ENCODE peak calls at places on chromosomes 5 and 9, in five cellular contexts. G is lower lobe of right lung, F is HCT116, U is mesendoderm, T is NB4. A is an unnamed sample.

GRCh38 chr5:77863181-77863580 is 87.0 kb upstream of the TBCA start:
- DNase-seq in G (no peak), F (no peak), U (no peak), T (no peak), A (peak)

GRCh38 chr5:32027717-32028321 is 146.3 kb downstream of the GOLPH3 start:
- DNase-seq in G (no peak), F (peak), U (peak), T (peak), A (peak)

GRCh38 chr9:131203438-131204219 is 72.7 kb downstream of the FAM78A start:
- DNase-seq in G (no peak), F (no peak), U (peak), T (peak), A (no peak)

GRCh38 chr5:11863920-11864319 is 40.3 kb downstream of the CTNND2 start:
- DNase-seq in G (no peak), F (no peak), U (no peak), T (no peak), A (no peak)

GRCh38 chr5:110726249-110727024 is at the start of gene TMEM232:
- DNase-seq in G (peak), F (no peak), U (peak), T (no peak), A (peak)

GRCh38 chr9:16417101-16417500 is 453.4 kb downstream of the BNC2 start:
- DNase-seq in G (no peak), F (no peak), U (no peak), T (peak), A (peak)

GRCh38 chr9:70553718-70554673 is 139.5 kb upstream of the KLF9 start:
- DNase-seq in G (peak), F (no peak), U (peak), T (no peak), A (no peak)

GRCh38 chr9:19313573-19313972 is 66.5 kb downstream of the RPS6 start:
- DNase-seq in G (no peak), F (no peak), U (no peak), T (no peak), A (no peak)

GRCh38 chr9:125746774-125747052 is 460 bp upstream of the PBX3 start:
- DNase-seq in G (no peak), F (no peak), U (no peak), T (no peak), A (no peak)

GRCh38 chr9:5493597-5494511 is 16.5 kb upstream of the PDCD1LG2 start:
- DNase-seq in G (peak), F (no peak), U (no peak), T (peak), A (peak)

DNA sequence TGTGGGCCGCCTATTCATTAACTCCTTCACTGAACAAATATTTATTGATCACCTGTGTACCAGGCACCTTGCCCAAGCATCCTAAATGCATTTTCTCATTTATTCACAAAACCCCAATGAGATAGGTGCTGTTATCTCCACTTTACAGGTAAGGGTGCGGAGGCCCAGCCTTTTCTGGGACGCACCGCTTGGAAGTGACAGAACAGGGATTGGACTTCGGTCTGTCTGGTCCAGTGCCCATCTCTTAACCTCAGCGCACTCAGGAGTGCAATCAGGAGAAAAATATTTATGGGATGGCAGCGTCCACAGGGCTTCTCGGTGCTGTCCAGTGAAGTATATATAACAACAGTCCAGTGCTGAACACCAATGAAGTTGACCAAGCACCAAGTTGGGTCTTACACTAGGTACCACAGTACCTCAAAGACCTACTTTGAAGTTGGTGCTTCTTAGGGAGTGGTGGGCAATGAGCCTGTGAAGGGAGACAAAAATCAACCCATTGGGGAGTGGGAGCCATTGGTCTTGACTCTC is 18.9 kb upstream of the GARNL3 start:
- DNase-seq in G (no peak), F (no peak), U (no peak), T (no peak), A (no peak)
- H3K4me3 ChIP-seq in G (peak), F (no peak), U (peak), T (peak), A (peak)

DNA sequence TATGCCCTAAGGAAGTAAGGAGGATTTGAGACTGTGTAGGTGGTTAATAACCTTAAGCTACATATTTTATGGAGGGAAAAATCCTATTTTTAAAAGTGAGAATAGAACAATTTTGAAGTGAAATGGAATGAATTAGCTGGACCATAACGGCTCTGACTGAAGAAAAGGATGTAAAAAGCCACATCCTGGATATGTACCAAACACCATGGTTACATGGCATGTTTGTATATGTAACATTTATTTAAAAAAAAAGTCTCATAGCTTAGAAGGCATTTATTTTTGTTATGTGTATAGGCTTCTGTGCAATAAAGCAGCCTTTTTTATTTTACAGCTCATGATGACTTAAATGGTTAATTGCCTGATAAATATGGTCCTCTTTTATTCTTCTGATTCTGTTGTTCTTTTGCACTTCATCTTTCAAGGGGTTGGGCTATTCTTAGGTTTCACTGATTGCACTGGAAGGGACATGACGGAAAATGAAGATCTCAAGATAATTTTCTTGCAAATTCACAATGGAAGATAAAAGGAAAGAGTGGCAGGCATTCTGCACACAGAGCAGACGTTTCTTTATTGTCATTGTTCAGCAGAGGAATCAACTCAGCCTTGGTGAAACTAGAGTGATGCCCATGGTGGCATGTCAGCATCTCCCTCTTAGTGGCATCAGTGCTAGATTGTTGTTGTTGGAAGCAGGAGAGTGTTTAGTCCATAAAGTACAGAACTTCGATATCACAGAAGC is 63.1 kb downstream of the DOCK8 start:
- DNase-seq in G (no peak), F (no peak), U (no peak), T (no peak), A (no peak)
- H3K4me3 ChIP-seq in G (no peak), F (no peak), U (no peak), T (no peak), A (no peak)

DNA sequence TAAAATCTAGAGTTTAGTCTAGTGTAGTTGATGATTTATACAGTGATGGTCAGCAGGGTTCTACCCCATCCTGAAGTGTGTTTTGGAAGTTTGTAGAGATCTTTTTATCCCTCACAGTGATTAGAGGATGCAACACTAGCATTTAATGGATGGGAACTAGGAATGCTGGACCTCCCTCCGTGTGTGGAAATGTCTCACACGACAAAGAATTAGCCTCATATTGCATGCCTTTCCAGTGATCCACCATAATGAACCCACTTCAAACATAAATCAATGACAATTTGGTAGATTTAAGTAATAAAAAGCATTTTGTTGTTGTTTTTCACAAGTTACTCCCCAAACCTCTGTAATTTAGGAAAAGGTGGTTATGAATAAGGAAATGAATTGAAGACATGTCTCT is 82.5 kb upstream of the LMNB1 start:
- DNase-seq in G (no peak), F (no peak), U (no peak), T (no peak), A (no peak)
- H3K4me3 ChIP-seq in G (no peak), F (no peak), U (no peak), T (no peak), A (no peak)

GRCh38 chr5:138289296-138289695 is 14.9 kb upstream of the GFRA3 start:
- DNase-seq in G (no peak), F (no peak), U (no peak), T (no peak), A (no peak)
- H3K4me3 ChIP-seq in G (no peak), F (no peak), U (no peak), T (no peak), A (no peak)

DNA sequence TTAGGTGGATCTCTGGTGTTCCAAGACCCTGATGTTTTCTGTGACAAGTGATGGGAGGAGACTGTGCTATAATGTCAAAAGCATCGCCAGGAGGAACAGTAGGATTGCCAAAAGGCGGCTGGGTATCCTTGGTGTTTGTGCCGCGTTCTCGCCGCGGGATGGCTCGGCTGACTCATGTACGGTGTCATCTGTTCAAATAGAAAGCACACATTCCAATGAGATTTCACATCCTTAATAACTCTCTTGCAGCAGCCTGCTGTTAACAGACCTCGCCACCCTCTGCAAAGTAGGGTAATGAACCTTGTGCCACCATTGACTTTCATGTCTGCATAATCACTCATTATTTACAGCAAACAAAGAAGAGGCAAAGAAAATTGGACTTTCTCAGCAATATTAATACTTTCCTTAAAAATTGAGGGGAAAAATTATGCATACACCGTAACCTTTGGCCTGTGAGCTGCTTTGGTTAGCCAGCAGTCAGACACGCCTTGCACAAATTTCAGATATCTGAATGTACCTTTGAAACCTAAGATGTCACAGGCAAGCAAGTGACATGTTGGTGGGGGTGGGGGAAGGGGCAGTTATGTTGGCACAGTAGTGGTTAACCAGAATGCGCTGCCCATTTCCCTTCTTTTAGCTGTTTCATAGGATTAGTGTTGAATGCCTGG is 289.4 kb downstream of the EFNA5 start:
- DNase-seq in G (no peak), F (peak), U (no peak), T (no peak), A (no peak)
- H3K4me3 ChIP-seq in G (no peak), F (peak), U (no peak), T (no peak), A (no peak)

GRCh38 chr5:107153304-107153703 is 517.4 kb downstream of the EFNA5 start:
- DNase-seq in G (no peak), F (no peak), U (no peak), T (no peak), A (no peak)

GRCh38 chr5:107149243-107149642 is 521.5 kb downstream of the EFNA5 start:
- DNase-seq in G (no peak), F (no peak), U (no peak), T (no peak), A (no peak)

GRCh38 chr5:107147584-107147983 is 523.2 kb downstream of the EFNA5 start:
- DNase-seq in G (no peak), F (no peak), U (no peak), T (no peak), A (no peak)
- H3K4me3 ChIP-seq in G (no peak), F (no peak), U (no peak), T (no peak), A (no peak)

DNA sequence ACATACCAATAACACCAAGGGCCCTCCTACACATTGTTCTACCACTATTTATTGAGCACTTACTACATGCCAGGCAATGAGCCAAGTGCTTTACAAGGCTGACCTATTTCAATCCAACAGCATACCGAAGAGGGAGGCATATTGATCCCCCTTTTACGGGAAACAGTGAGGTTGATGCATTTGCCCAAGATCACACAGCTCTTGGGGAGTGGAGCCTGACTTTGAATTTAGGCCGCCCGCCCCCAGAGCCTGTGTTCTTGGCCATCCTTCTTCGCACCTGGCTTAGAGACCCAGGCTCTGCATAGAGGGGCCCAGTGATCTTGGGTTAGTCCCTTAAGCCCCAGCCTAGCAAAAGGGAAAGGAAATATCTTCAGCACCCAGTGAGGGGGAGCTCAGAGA is 158.1 kb upstream of the IER5L start:
- DNase-seq in G (no peak), F (no peak), U (peak), T (no peak), A (no peak)
- H3K4me3 ChIP-seq in G (peak), F (no peak), U (no peak), T (no peak), A (no peak)

GRCh38 chr9:21991039-21991959 is 2.9 kb downstream of the CDKN2A start:
- DNase-seq in G (no peak), F (no peak), U (no peak), T (no peak), A (no peak)

GRCh38 chr9:21988056-21988990 is 5.9 kb downstream of the CDKN2A start:
- DNase-seq in G (no peak), F (no peak), U (no peak), T (no peak), A (no peak)

GRCh38 chr9:21985964-21986667 is 8.1 kb downstream of the CDKN2A start:
- DNase-seq in G (no peak), F (no peak), U (no peak), T (no peak), A (no peak)

GRCh38 chr9:21993007-21993406 is 1.2 kb downstream of the CDKN2A start:
- DNase-seq in G (no peak), F (no peak), U (no peak), T (no peak), A (no peak)

DNA sequence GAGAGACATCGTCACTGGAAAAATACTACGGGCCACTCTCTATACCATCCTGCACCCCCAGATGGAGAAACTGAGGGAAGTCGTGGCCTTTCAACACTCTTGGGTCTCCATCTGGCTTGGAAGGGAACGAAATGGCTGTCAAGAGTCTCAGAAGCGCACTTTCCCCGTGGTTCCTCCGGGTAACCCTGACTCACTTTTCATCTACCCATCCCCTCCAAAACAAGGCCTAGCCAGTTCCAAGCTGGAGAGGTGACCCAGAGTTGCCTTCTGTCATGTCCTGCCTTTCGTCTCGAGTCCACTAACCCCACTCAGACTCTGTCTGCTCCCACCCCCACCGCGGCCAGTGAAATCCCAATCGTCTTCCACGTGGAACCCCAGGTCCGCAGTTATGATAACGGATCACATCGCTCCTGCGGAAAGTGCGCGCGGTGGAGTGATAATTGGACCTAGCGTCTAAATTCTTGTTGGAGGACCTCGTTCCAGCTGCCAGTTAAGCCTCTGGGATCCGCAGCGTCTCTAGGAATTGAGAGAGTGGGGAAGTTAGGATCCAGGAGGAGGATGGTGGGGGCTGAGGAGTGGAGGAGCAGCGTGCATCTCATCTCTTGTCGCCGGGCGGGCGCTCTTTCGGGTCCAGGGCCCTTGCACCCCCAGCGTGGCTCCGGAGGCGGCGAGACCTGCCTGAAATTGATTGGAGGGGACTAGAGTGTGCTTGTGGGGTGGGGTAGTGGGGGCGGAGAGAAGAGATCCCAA is 4.6 kb downstream of the CDKN2A start:
- DNase-seq in G (no peak), F (no peak), U (peak), T (no peak), A (no peak)
- H3K4me3 ChIP-seq in G (no peak), F (no peak), U (no peak), T (no peak), A (peak)